ENCODE peak calls at places on chromosomes 1 and 21, in five cellular contexts. One of them, this sample, is unnamed. For H3K4me1, the result is how much of the 10 kb centered on the place peaks cover.

GRCh38 chr21:45471229-45472052 is 66.5 kb downstream of the COL18A1 start:
- DNase-seq in OCI-LY7: no peak
- DNase-seq in neural progenitor cell: no peak
- DNase-seq in HCT116: no peak
- DNase-seq in GM23338: no peak
- DNase-seq in this sample: peak

GRCh38 chr1:34427170-34427569 is 250.5 kb downstream of the C1orf94 start:
- DNase-seq in GM23338: no peak
- DNase-seq in HCT116: no peak
- DNase-seq in OCI-LY7: no peak
- DNase-seq in neural progenitor cell: no peak
- DNase-seq in this sample: no peak

GRCh38 chr1:202860744-202861419 is 28.1 kb downstream of the RABIF start:
- DNase-seq in OCI-LY7: no peak
- DNase-seq in GM23338: peak
- DNase-seq in neural progenitor cell: peak
- DNase-seq in HCT116: peak
- DNase-seq in this sample: peak

GRCh38 chr1:145750444-145750843 is 31.1 kb downstream of the CD160 start:
- DNase-seq in OCI-LY7: no peak
- DNase-seq in GM23338: no peak
- DNase-seq in neural progenitor cell: no peak
- DNase-seq in HCT116: no peak
- DNase-seq in this sample: no peak

GRCh38 chr21:44337941-44338895 is 972 bp downstream of the CFAP410 start:
- DNase-seq in GM23338: peak
- DNase-seq in OCI-LY7: peak
- DNase-seq in HCT116: peak
- DNase-seq in neural progenitor cell: peak
- DNase-seq in this sample: peak

GRCh38 chr1:24551910-24552571 is 3.8 kb upstream of the NCMAP start:
- DNase-seq in HCT116: no peak
- DNase-seq in neural progenitor cell: peak
- DNase-seq in GM23338: peak
- DNase-seq in OCI-LY7: no peak
- DNase-seq in this sample: peak

GRCh38 chr1:69376408-69376807 is 191.3 kb upstream of the LRRC7 start:
- DNase-seq in HCT116: no peak
- DNase-seq in GM23338: no peak
- DNase-seq in neural progenitor cell: no peak
- DNase-seq in OCI-LY7: no peak
- DNase-seq in this sample: no peak

GRCh38 chr1:245166471-245166885 is 11.7 kb downstream of the KIF26B start:
- DNase-seq in OCI-LY7: no peak
- DNase-seq in neural progenitor cell: no peak
- DNase-seq in HCT116: no peak
- DNase-seq in GM23338: peak
- DNase-seq in this sample: peak

GRCh38 chr1:112906155-112906698 is 49.8 kb downstream of the SLC16A1 start:
- DNase-seq in OCI-LY7: no peak
- DNase-seq in HCT116: no peak
- DNase-seq in neural progenitor cell: peak
- DNase-seq in GM23338: peak
- DNase-seq in this sample: no peak

GRCh38 chr21:44771896-44772525 is 29.6 kb downstream of the UBE2G2 start:
- DNase-seq in neural progenitor cell: no peak
- DNase-seq in OCI-LY7: no peak
- DNase-seq in HCT116: no peak
- DNase-seq in GM23338: no peak
- DNase-seq in this sample: no peak

GRCh38 chr1:174376030-174376429 is 71.7 kb upstream of the GPR52 start:
- DNase-seq in HCT116: no peak
- DNase-seq in GM23338: no peak
- DNase-seq in neural progenitor cell: no peak
- DNase-seq in OCI-LY7: no peak
- DNase-seq in this sample: no peak

GRCh38 chr1:185155600-185156320 is 993 bp downstream of the TRMT1L start:
- DNase-seq in HCT116: no peak
- DNase-seq in OCI-LY7: peak
- DNase-seq in neural progenitor cell: peak
- DNase-seq in GM23338: no peak
- DNase-seq in this sample: peak

GRCh38 chr1:47211796-47212269 is 20.2 kb downstream of the TAL1 start:
- DNase-seq in OCI-LY7: no peak
- DNase-seq in HCT116: no peak
- DNase-seq in GM23338: peak
- DNase-seq in neural progenitor cell: no peak
- DNase-seq in this sample: no peak

GRCh38 chr1:187921426-187921825 is 1092.7 kb downstream of the PLA2G4A start:
- DNase-seq in GM23338: no peak
- DNase-seq in OCI-LY7: no peak
- DNase-seq in HCT116: no peak
- DNase-seq in neural progenitor cell: no peak
- DNase-seq in this sample: no peak

GRCh38 chr21:16402752-16403151 is 673.0 kb downstream of the USP25 start:
- DNase-seq in GM23338: no peak
- DNase-seq in OCI-LY7: no peak
- DNase-seq in neural progenitor cell: no peak
- DNase-seq in HCT116: no peak
- DNase-seq in this sample: peak

GRCh38 chr1:158103275-158103674 is 77.4 kb upstream of the CD1D start:
- DNase-seq in GM23338: peak
- DNase-seq in HCT116: no peak
- DNase-seq in neural progenitor cell: no peak
- DNase-seq in OCI-LY7: no peak
- DNase-seq in this sample: no peak

GRCh38 chr1:201311356-201312011 is 28.2 kb downstream of the PKP1 start:
- DNase-seq in OCI-LY7: no peak
- DNase-seq in HCT116: no peak
- DNase-seq in neural progenitor cell: no peak
- DNase-seq in GM23338: no peak
- DNase-seq in this sample: no peak

GRCh38 chr1:198206292-198206691 is 49.5 kb downstream of the NEK7 start:
- DNase-seq in HCT116: no peak
- DNase-seq in neural progenitor cell: no peak
- DNase-seq in OCI-LY7: no peak
- DNase-seq in GM23338: no peak
- DNase-seq in this sample: no peak

GRCh38 chr1:226487921-226488320 is 60.6 kb upstream of the STUM start:
- DNase-seq in neural progenitor cell: no peak
- DNase-seq in HCT116: no peak
- DNase-seq in GM23338: no peak
- DNase-seq in OCI-LY7: no peak
- DNase-seq in this sample: peak

GRCh38 chr1:153032677-153033308 is 1.8 kb downstream of the SPRR1B start:
- DNase-seq in HCT116: peak
- DNase-seq in GM23338: peak
- DNase-seq in OCI-LY7: peak
- DNase-seq in neural progenitor cell: peak
- DNase-seq in this sample: peak

GRCh38 chr1:21335750-21336168 is 45.5 kb upstream of the ECE1 start:
- DNase-seq in OCI-LY7: no peak
- DNase-seq in HCT116: no peak
- DNase-seq in neural progenitor cell: no peak
- DNase-seq in GM23338: no peak
- DNase-seq in this sample: no peak

GRCh38 chr1:116150368-116150767 is 39.2 kb downstream of the MAB21L3 start:
- DNase-seq in HCT116: no peak
- DNase-seq in neural progenitor cell: no peak
- DNase-seq in OCI-LY7: no peak
- DNase-seq in GM23338: no peak
- DNase-seq in this sample: no peak

GRCh38 chr21:45332415-45332814 is 44.7 kb upstream of the POFUT2 start:
- DNase-seq in neural progenitor cell: no peak
- DNase-seq in GM23338: no peak
- DNase-seq in HCT116: no peak
- DNase-seq in OCI-LY7: no peak
- DNase-seq in this sample: no peak

DNA sequence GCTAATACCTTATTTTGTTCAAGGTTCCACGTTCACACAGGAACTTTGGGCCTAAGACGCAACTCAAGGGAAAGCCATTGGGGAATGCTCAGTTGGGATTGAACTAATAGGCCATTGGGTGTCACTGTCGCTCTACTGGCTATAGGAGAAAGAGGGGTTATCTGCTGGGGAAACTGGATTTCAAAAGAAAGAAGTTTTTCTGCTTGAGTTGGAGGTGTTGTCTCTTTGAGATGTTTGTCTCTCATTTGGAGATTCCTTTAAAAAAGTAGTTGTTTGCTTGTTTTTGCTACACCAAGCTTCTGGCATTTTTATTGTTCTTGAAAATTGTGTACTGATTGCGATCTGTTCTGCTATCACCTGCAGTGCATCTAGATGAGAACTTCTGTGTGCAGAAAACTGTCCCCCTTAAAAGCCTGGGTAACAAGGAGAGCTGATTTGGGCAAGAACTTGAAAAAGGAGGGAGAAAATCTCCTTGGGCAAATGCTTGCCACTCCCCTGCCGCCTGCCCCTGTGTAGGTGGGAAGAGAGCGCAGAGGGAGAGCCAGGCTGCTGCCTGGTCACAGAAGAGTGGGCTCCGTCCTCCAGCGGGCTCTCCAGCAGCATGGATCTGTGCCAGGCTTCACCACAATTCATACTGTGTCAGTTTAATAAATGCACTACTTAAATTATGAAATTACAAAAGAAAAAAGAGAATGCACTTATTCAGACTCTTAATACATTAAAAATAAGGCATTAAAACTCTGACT is 39.9 kb downstream of the PEX14 start:
- DNase-seq in OCI-LY7: no peak
- DNase-seq in HCT116: peak
- DNase-seq in GM23338: peak
- DNase-seq in neural progenitor cell: peak
- DNase-seq in this sample: peak
- TF ChIP-seq EZH2phosphoT487 in OCI-LY7: no peak
- TF ChIP-seq EZH2phosphoT487 in HCT116: no peak
- TF ChIP-seq EZH2phosphoT487 in GM23338: no peak
- TF ChIP-seq EZH2phosphoT487 in neural progenitor cell: no peak
- TF ChIP-seq EZH2phosphoT487 in this sample: no peak

DNA sequence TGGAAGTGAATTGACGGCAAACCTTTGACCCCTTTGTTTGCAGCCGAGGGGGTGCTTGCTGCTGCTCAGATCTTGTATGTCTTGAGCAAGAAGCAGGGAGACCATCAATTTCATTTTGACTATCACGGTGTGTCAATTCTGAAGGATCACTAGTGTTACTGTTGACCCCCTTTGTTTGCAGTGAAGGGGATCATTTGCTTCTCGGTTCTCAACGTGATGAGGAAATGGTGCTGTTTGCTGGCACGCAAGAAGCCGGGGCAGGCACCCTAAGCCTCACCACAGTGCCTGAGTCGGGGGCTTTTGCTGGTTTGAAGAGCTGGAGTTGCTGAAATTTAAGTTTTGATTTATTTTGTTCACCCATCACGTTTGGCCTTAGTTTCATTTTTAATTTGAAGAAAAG is 7.5 kb downstream of the RBM15 start:
- DNase-seq in GM23338: peak
- DNase-seq in HCT116: no peak
- DNase-seq in OCI-LY7: peak
- DNase-seq in neural progenitor cell: peak
- DNase-seq in this sample: no peak
- H3K4me1 ChIP-seq in GM23338: half or more
- H3K4me1 ChIP-seq in HCT116: under half
- H3K4me1 ChIP-seq in OCI-LY7: half or more
- H3K4me1 ChIP-seq in neural progenitor cell: half or more
- H3K4me1 ChIP-seq in this sample: half or more

GRCh38 chr1:165047985-165048384 is 308.5 kb downstream of the LMX1A start:
- DNase-seq in HCT116: no peak
- DNase-seq in neural progenitor cell: peak
- DNase-seq in OCI-LY7: no peak
- DNase-seq in GM23338: peak
- DNase-seq in this sample: no peak

GRCh38 chr1:165053273-165053835 is 303.2 kb downstream of the LMX1A start:
- DNase-seq in neural progenitor cell: peak
- DNase-seq in HCT116: no peak
- DNase-seq in OCI-LY7: no peak
- DNase-seq in GM23338: peak
- DNase-seq in this sample: no peak

GRCh38 chr1:165050246-165050645 is 306.3 kb downstream of the LMX1A start:
- DNase-seq in HCT116: no peak
- DNase-seq in OCI-LY7: no peak
- DNase-seq in GM23338: no peak
- DNase-seq in neural progenitor cell: no peak
- DNase-seq in this sample: no peak
- TF ChIP-seq EZH2phosphoT487 in HCT116: no peak
- TF ChIP-seq EZH2phosphoT487 in OCI-LY7: no peak
- TF ChIP-seq EZH2phosphoT487 in GM23338: no peak
- TF ChIP-seq EZH2phosphoT487 in neural progenitor cell: no peak
- TF ChIP-seq EZH2phosphoT487 in this sample: no peak

GRCh38 chr1:12505176-12505575 is 112.8 kb downstream of the DHRS3 start:
- DNase-seq in neural progenitor cell: no peak
- DNase-seq in OCI-LY7: no peak
- DNase-seq in HCT116: no peak
- DNase-seq in GM23338: no peak
- DNase-seq in this sample: no peak

GRCh38 chr1:12506581-12507280 is 111.3 kb downstream of the DHRS3 start:
- DNase-seq in GM23338: no peak
- DNase-seq in neural progenitor cell: no peak
- DNase-seq in HCT116: no peak
- DNase-seq in OCI-LY7: no peak
- DNase-seq in this sample: no peak

GRCh38 chr1:12505639-12506311 is 112.2 kb downstream of the DHRS3 start:
- DNase-seq in GM23338: no peak
- DNase-seq in HCT116: no peak
- DNase-seq in neural progenitor cell: peak
- DNase-seq in OCI-LY7: no peak
- DNase-seq in this sample: no peak

GRCh38 chr1:12508849-12509248 is 109.2 kb downstream of the DHRS3 start:
- DNase-seq in HCT116: no peak
- DNase-seq in OCI-LY7: no peak
- DNase-seq in neural progenitor cell: no peak
- DNase-seq in GM23338: no peak
- DNase-seq in this sample: no peak

GRCh38 chr1:12507631-12508030 is 110.4 kb downstream of the DHRS3 start:
- DNase-seq in HCT116: no peak
- DNase-seq in GM23338: no peak
- DNase-seq in neural progenitor cell: no peak
- DNase-seq in OCI-LY7: no peak
- DNase-seq in this sample: no peak
- H3K4me1 ChIP-seq in HCT116: under half
- H3K4me1 ChIP-seq in GM23338: under half
- H3K4me1 ChIP-seq in neural progenitor cell: under half
- H3K4me1 ChIP-seq in OCI-LY7: under half
- H3K4me1 ChIP-seq in this sample: under half

GRCh38 chr1:42944207-42944928 is 14.3 kb downstream of the SLC2A1 start:
- DNase-seq in HCT116: no peak
- DNase-seq in GM23338: no peak
- DNase-seq in neural progenitor cell: no peak
- DNase-seq in OCI-LY7: peak
- DNase-seq in this sample: no peak
- TF ChIP-seq EZH2phosphoT487 in HCT116: no peak
- TF ChIP-seq EZH2phosphoT487 in GM23338: no peak
- TF ChIP-seq EZH2phosphoT487 in neural progenitor cell: no peak
- TF ChIP-seq EZH2phosphoT487 in OCI-LY7: no peak
- TF ChIP-seq EZH2phosphoT487 in this sample: no peak

GRCh38 chr21:34270406-34270805 is 93.4 kb upstream of the KCNE2 start:
- DNase-seq in GM23338: no peak
- DNase-seq in HCT116: no peak
- DNase-seq in OCI-LY7: no peak
- DNase-seq in neural progenitor cell: no peak
- DNase-seq in this sample: no peak
- H3K4me1 ChIP-seq in GM23338: under half
- H3K4me1 ChIP-seq in HCT116: under half
- H3K4me1 ChIP-seq in OCI-LY7: under half
- H3K4me1 ChIP-seq in neural progenitor cell: under half
- H3K4me1 ChIP-seq in this sample: under half

This sample was measured in GM23248.